ENCODE peak calls at places on chromosomes 1 and 21, in nine cellular contexts. O is A549, A is esophagus squamous epithelium, K is uterus, D is HCT116, Q is adrenal gland, W is sigmoid colon, G is IMR-90, Y is prostate gland. N is an unnamed sample. For H3K9me3 and H3K4me1, the result is how much of the 10 kb centered on the place peaks cover.

GRCh38 chr1:69377507-69377906 is 190.2 kb upstream of the LRRC7 start:
- DNase-seq in O (no peak), W (no peak), G (no peak), A (no peak), K (no peak), Q (no peak), D (no peak), Y (no peak), N (no peak)

GRCh38 chr1:11522400-11523235 is 43.7 kb downstream of the DISP3 start:
- DNase-seq in Q (no peak), W (peak), K (no peak), O (no peak), G (no peak), D (no peak), A (no peak), Y (no peak), N (peak)

GRCh38 chr1:203165101-203165799 is 10.4 kb downstream of the MYBPH start:
- DNase-seq in W (no peak), Q (no peak), A (no peak), Y (no peak), K (no peak), D (no peak), G (no peak), O (no peak), N (no peak)

GRCh38 chr21:42590431-42591131 is 62.8 kb upstream of the PDE9A start:
- DNase-seq in G (no peak), Q (no peak), Y (no peak), D (no peak), A (no peak), K (no peak), W (no peak), O (no peak), N (peak)

GRCh38 chr1:169620565-169620964 is 9.4 kb downstream of the SELP start:
- DNase-seq in G (no peak), Q (no peak), K (no peak), A (no peak), W (no peak), O (no peak), Y (no peak), D (no peak), N (no peak)

GRCh38 chr21:33109574-33110339 is 39.8 kb downstream of the OLIG1 start:
- DNase-seq in G (no peak), A (no peak), Q (no peak), Y (peak), K (no peak), D (no peak), W (peak), O (no peak), N (peak)

GRCh38 chr1:183635112-183635605 is 424 bp downstream of the ARPC5 start:
- DNase-seq in W (peak), G (no peak), O (no peak), Q (peak), A (no peak), D (no peak), Y (no peak), K (peak), N (peak)

GRCh38 chr21:46116846-46117585 is 19.1 kb downstream of the COL6A2 start:
- DNase-seq in K (peak), G (no peak), O (no peak), W (peak), Q (peak), Y (no peak), D (no peak), A (no peak), N (peak)

GRCh38 chr1:59146651-59147358 is 150.1 kb upstream of the FGGY start:
- DNase-seq in K (peak), W (peak), Y (no peak), O (peak), G (peak), Q (peak), A (no peak), D (no peak), N (peak)

GRCh38 chr1:2019571-2020309 is 595 bp downstream of the GABRD start:
- DNase-seq in W (no peak), K (no peak), O (no peak), G (no peak), Y (no peak), Q (no peak), D (no peak), A (no peak), N (no peak)

GRCh38 chr21:45985471-45986315 is 4.1 kb downstream of the COL6A1 start:
- DNase-seq in G (no peak), D (no peak), Q (no peak), A (no peak), K (peak), W (peak), O (no peak), Y (no peak), N (peak)

GRCh38 chr1:6956488-6957159 is 171.4 kb downstream of the CAMTA1 start:
- DNase-seq in G (no peak), W (no peak), Q (no peak), O (no peak), A (no peak), K (no peak), D (no peak), Y (no peak), N (no peak)

GRCh38 chr1:3664700-3665375 is 12.5 kb downstream of the TP73 start:
- DNase-seq in G (no peak), K (no peak), Q (no peak), O (no peak), A (no peak), D (no peak), W (no peak), Y (no peak), N (peak)

GRCh38 chr1:25039229-25039628 is 109.2 kb upstream of the RUNX3 start:
- DNase-seq in O (peak), W (no peak), D (no peak), G (peak), A (no peak), K (no peak), Q (no peak), Y (no peak), N (no peak)

GRCh38 chr1:206721454-206721853 is 36.7 kb downstream of the MAPKAPK2 start:
- DNase-seq in K (no peak), O (no peak), D (no peak), A (no peak), Y (no peak), Q (no peak), G (no peak), W (no peak), N (no peak)

GRCh38 chr1:225691377-225691776 is 38.5 kb upstream of the ENAH start:
- DNase-seq in A (no peak), O (peak), Q (no peak), G (peak), W (no peak), K (no peak), D (no peak), Y (no peak), N (no peak)

GRCh38 chr1:116494745-116495144 is 76.1 kb downstream of the CD58 start:
- DNase-seq in D (no peak), G (no peak), A (no peak), W (no peak), Y (no peak), Q (no peak), O (no peak), K (no peak), N (no peak)

GRCh38 chr1:226799634-226800281 is 60.7 kb upstream of the ITPKB start:
- DNase-seq in O (no peak), G (no peak), K (peak), D (no peak), A (no peak), Y (no peak), Q (no peak), W (peak), N (no peak)

GRCh38 chr21:21807598-21807903 is 809.3 kb downstream of the NCAM2 start:
- DNase-seq in Q (no peak), W (no peak), K (no peak), Y (no peak), D (no peak), O (no peak), G (no peak), A (no peak), N (no peak)

GRCh38 chr21:29892379-29892778 is 47.4 kb downstream of the GRIK1 start:
- DNase-seq in A (no peak), W (no peak), Y (no peak), D (no peak), Q (no peak), K (no peak), O (no peak), G (no peak), N (no peak)

GRCh38 chr1:22451702-22452400 is at the start of gene ZBTB40:
- DNase-seq in D (peak), Q (peak), Y (peak), G (peak), A (peak), O (peak), K (peak), W (peak), N (peak)

GRCh38 chr1:3051270-3052268 is 17.4 kb upstream of the PRDM16 start:
- DNase-seq in A (no peak), W (peak), Q (no peak), G (no peak), D (no peak), K (no peak), O (no peak), Y (no peak), N (no peak)

GRCh38 chr1:46603481-46603857 is 599 bp downstream of the MKNK1 start:
- DNase-seq in W (no peak), G (no peak), A (no peak), Q (no peak), O (no peak), Y (no peak), K (no peak), D (no peak), N (no peak)

GRCh38 chr1:34518146-34518545 is 236.7 kb upstream of the GJB5 start:
- DNase-seq in O (no peak), G (no peak), Y (no peak), K (no peak), A (no peak), W (no peak), Q (no peak), D (no peak), N (no peak)

GRCh38 chr1:50231209-50231608 is 122.5 kb downstream of the ELAVL4 start:
- DNase-seq in W (no peak), Y (no peak), K (no peak), A (no peak), Q (no peak), D (no peak), O (no peak), G (no peak), N (no peak)

GRCh38 chr1:1170215-1170890 is 3.3 kb upstream of the TTLL10 start:
- DNase-seq in A (no peak), D (no peak), O (no peak), Y (no peak), G (no peak), K (no peak), W (no peak), Q (no peak), N (no peak)

GRCh38 chr1:30977105-30977504 is 68.5 kb upstream of the SDC3 start:
- DNase-seq in D (no peak), Y (no peak), A (no peak), K (no peak), G (peak), Q (no peak), O (peak), W (no peak), N (no peak)

GRCh38 chr1:55506686-55507577 is 291.8 kb upstream of the USP24 start:
- DNase-seq in Y (no peak), O (peak), D (no peak), G (peak), W (no peak), A (no peak), K (no peak), Q (no peak), N (no peak)

GRCh38 chr1:232271991-232272589 is 357.8 kb downstream of the SIPA1L2 start:
- DNase-seq in O (no peak), W (no peak), K (no peak), Q (no peak), D (no peak), A (no peak), G (peak), Y (no peak), N (no peak)

GRCh38 chr1:36858553-36858952 is 175.8 kb downstream of the GRIK3 start:
- DNase-seq in O (no peak), D (no peak), A (no peak), W (no peak), Q (no peak), K (no peak), Y (no peak), G (no peak), N (no peak)

GRCh38 chr1:226420860-226421259 is 13.0 kb upstream of the PARP1 start:
- DNase-seq in G (no peak), D (no peak), O (no peak), K (no peak), Q (no peak), A (no peak), W (no peak), Y (no peak), N (no peak)

DNA sequence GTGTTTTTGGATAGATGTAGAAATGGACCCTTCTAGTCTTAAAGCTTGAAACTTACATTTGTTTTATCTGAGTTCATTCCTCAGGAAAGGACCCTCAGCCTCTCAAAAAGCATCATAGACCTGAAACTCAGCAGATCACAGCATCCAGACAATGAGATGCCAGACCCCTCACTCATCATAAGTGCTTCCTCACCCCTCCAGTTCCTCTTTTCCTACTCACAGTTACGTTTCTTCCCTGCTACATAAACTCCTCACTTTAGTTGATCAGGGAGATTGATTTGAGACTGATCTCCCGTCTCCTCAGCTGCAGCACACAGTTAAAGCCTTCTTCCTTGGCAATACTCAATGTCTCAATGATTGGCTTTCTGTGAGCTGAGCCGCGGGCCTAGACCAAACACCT is 282.0 kb downstream of the FAM72C start:
- DNase-seq in G (no peak), K (no peak), W (no peak), Q (no peak), O (no peak), D (no peak), A (no peak), Y (no peak), N (no peak)
- H3K9me3 ChIP-seq in G (under half), K (under half), W (under half), Q (under half), O (under half), D (under half), A (under half), Y (under half), N (under half)

GRCh38 chr1:86914635-86914997 is at the start of gene HS2ST1:
- DNase-seq in K (no peak), Y (no peak), O (no peak), D (no peak), Q (no peak), A (no peak), G (no peak), W (no peak), N (peak)

GRCh38 chr1:86915737-86916235 is 1.4 kb downstream of the HS2ST1 start:
- DNase-seq in Y (no peak), D (no peak), Q (no peak), W (no peak), A (no peak), O (no peak), K (no peak), G (no peak), N (no peak)

GRCh38 chr1:86913896-86914634 is at the start of gene SELENOF:
- DNase-seq in Y (peak), K (peak), Q (peak), W (peak), A (peak), G (peak), D (peak), O (peak), N (peak)

GRCh38 chr1:86916752-86917151 is 2.3 kb downstream of the HS2ST1 start:
- DNase-seq in Q (no peak), Y (no peak), W (no peak), D (no peak), K (no peak), O (no peak), G (no peak), A (no peak), N (no peak)

GRCh38 chr1:86914998-86915736 is 732 bp downstream of the HS2ST1 start:
- DNase-seq in W (peak), A (no peak), O (peak), Y (peak), G (peak), K (peak), D (no peak), Q (peak), N (peak)
- TF ChIP-seq POLR2A in W (no peak), A (no peak), O (no peak), Y (no peak), G (no peak), K (no peak), D (no peak), Q (no peak), N (peak)

DNA sequence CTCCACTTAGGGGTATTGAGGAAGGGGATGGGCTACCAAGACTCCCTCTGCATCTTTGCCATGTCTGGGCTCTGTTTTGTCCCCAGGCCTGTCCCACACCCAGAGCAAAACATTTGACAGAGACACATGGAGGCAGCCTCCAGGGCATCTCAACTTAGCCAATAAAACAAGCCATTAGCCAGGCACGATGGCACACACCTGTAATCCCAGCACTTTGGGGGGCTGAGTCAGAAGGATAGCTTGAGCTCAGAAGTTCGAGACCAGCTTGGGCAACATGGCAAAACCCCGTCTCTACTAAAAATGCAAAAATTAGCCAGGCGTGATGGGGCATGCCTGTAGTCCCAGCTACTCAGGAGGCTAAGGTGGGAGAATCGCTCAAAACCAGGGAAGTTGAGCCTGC is 120.3 kb upstream of the IPO9 start:
- DNase-seq in W (peak), Q (no peak), Y (no peak), D (no peak), K (no peak), G (no peak), O (no peak), A (no peak), N (no peak)
- H3K4me1 ChIP-seq in W (half or more), Q (under half), Y (under half), D (under half), K (under half), G (under half), O (under half), A (under half), N (under half)

GRCh38 chr21:40668535-40669275 is 178.3 kb downstream of the DSCAM start:
- DNase-seq in W (no peak), Y (no peak), G (no peak), O (no peak), Q (no peak), K (no peak), A (no peak), D (no peak), N (no peak)

GRCh38 chr21:40672602-40673001 is 174.4 kb downstream of the DSCAM start:
- DNase-seq in K (no peak), W (no peak), O (no peak), Q (no peak), D (no peak), Y (no peak), A (no peak), G (no peak), N (no peak)

GRCh38 chr21:40667964-40668363 is 179.0 kb downstream of the DSCAM start:
- DNase-seq in K (no peak), G (no peak), O (no peak), W (no peak), D (no peak), Y (no peak), Q (no peak), A (no peak), N (no peak)

GRCh38 chr21:40671721-40672120 is 175.2 kb downstream of the DSCAM start:
- DNase-seq in Q (no peak), W (no peak), Y (no peak), O (no peak), G (no peak), A (no peak), K (no peak), D (no peak), N (no peak)
- H3K9me3 ChIP-seq in Q (under half), W (under half), Y (under half), O (under half), G (under half), A (under half), K (under half), D (under half), N (under half)

GRCh38 chr1:32681999-32682398 is 20.6 kb downstream of the SYNC start:
- DNase-seq in O (no peak), Q (no peak), Y (no peak), D (no peak), A (no peak), G (no peak), K (no peak), W (no peak), N (peak)

GRCh38 chr1:32684167-32684811 is 18.3 kb downstream of the SYNC start:
- DNase-seq in Y (peak), D (no peak), O (no peak), W (peak), Q (peak), K (peak), G (peak), A (no peak), N (no peak)

GRCh38 chr1:32683397-32683796 is 19.2 kb downstream of the SYNC start:
- DNase-seq in Q (no peak), O (no peak), W (peak), G (no peak), A (no peak), K (no peak), D (no peak), Y (no peak), N (no peak)

GRCh38 chr1:32686387-32686786 is 16.2 kb downstream of the SYNC start:
- DNase-seq in G (no peak), K (no peak), O (no peak), Q (no peak), Y (no peak), D (no peak), W (peak), A (no peak), N (no peak)

DNA sequence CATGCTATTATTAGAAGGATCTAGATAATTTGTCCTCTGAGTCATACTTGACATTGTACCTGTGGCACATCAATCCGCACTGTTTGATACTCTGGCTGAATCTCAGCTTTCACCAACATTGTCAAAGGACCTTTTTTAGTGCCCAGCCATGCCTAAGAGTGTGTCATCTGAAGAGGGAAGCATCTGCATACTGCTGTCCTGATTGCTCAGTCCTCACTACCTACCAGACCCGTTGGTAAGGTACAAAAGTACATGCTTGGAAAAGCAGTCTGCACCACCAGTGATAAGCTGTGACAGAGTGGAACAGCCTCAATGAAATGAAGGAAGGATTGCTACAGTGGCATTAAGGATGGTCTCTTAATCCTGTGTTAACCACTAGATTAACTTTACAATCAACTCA is 17.1 kb downstream of the SYNC start:
- DNase-seq in D (no peak), O (no peak), K (no peak), Q (no peak), Y (no peak), G (no peak), A (no peak), W (peak), N (no peak)
- TF ChIP-seq POLR2A in D (no peak), O (no peak), K (no peak), Q (no peak), Y (no peak), G (no peak), A (no peak), W (no peak), N (no peak)

DNA sequence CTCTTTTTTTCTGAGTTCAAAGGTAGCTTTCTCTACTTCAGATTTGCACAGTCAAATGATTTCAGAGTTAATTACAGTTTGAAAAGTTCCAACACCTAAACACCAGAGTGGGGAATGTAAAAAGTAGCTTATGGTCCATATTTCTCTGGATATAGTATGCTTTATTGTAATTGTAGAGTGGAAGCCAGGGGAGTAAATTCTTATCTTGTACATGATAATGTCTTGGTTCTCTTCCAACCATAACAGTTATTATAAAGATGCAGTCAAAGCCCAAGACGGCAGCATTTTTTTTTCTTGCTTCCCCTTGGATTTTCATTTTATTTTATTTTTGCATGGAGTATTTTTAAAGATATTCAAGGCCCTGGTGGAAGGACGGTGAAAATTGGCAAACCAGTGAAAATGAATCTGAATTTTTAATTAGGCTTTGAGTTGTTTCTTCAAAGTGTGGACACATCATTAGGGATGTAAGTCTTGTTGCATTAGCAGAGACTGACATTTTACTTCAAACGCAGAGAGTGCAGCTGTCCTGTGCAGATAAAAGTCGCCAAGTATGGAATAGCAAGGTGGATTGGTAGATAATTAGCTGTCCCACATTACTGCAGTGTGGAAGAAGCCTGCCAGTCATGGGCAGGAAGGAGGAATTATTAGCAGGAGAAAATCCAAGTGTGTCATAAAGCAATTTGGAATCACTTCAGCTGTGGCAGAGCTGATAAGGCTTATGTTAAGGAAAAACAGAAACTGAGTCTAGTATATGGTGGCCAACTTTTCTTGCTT is 11.3 kb downstream of the CACHD1 start:
- DNase-seq in Q (no peak), K (no peak), A (no peak), O (no peak), Y (no peak), W (no peak), D (no peak), G (no peak), N (no peak)
- H3K4me1 ChIP-seq in Q (under half), K (under half), A (under half), O (under half), Y (under half), W (under half), D (under half), G (under half), N (under half)